ENCODE peak calls at places on chromosomes 2 and 18, in ten cellular contexts. J is A673, C is mammary epithelial cell, O is psoas muscle, L is HFF-Myc, E is left lung, Y is uterus, W is cardiac muscle cell, G is neural progenitor cell, D is Panc1. T is an unnamed sample.

GRCh38 chr2:238636269-238637073 is 209.7 kb downstream of the ASB1 start:
- DNase-seq in J (peak; percentile 18), C (no peak), O (no peak), L (peak; percentile 83), E (no peak), Y (no peak), W (no peak), G (no peak), D (no peak), T (no peak)

GRCh38 chr2:26840937-26841610 is 6.9 kb upstream of the DPYSL5 start:
- DNase-seq in J (peak; percentile 42), C (peak; percentile 16), O (no peak), L (no peak), E (no peak), Y (no peak), W (no peak), G (no peak), D (no peak), T (no peak)

GRCh38 chr18:73150199-73150598 is 282.4 kb upstream of the NETO1 start:
- DNase-seq in J (no peak), C (no peak), O (no peak), L (no peak), E (no peak), Y (no peak), W (no peak), G (peak; percentile 18), D (no peak), T (no peak)

GRCh38 chr2:180705122-180705521 is 275.3 kb upstream of the UBE2E3 start:
- DNase-seq in J (no peak), C (peak; percentile 21), O (no peak), L (no peak), E (no peak), Y (no peak), W (peak; percentile 31), G (no peak), D (no peak), T (no peak)

GRCh38 chr2:12005886-12006681 is 259.7 kb downstream of the LPIN1 start:
- DNase-seq in J (peak; percentile 75), C (peak; percentile 70), O (no peak), L (no peak), E (peak; percentile 46), Y (no peak), W (peak; percentile 56), G (peak; percentile 19), D (no peak), T (no peak)

GRCh38 chr2:237549216-237550056 is 16.9 kb upstream of the PRLH start:
- DNase-seq in J (no peak), C (no peak), O (no peak), L (no peak), E (no peak), Y (no peak), W (no peak), G (no peak), D (no peak), T (no peak)

GRCh38 chr2:23662941-23663729 is 263.8 kb downstream of the ATAD2B start:
- DNase-seq in J (peak; percentile 28), C (no peak), O (peak; percentile 70), L (no peak), E (no peak), Y (peak; percentile 50), W (peak; percentile 13), G (no peak), D (no peak), T (peak; percentile 58)

GRCh38 chr2:28956415-28956826 is 24.7 kb upstream of the TOGARAM2 start:
- DNase-seq in J (peak; percentile 47), C (no peak), O (no peak), L (no peak), E (no peak), Y (no peak), W (peak; percentile 53), G (peak; percentile 76), D (no peak), T (no peak)

GRCh38 chr2:168848220-168848619 is 42.0 kb downstream of the SPC25 start:
- DNase-seq in J (peak; percentile 77), C (no peak), O (peak; percentile 60), L (no peak), E (no peak), Y (no peak), W (no peak), G (peak; percentile 9), D (no peak), T (no peak)

GRCh38 chr2:203934711-203935438 is 1.7 kb upstream of the ICOS start:
- DNase-seq in J (no peak), C (no peak), O (no peak), L (no peak), E (no peak), Y (no peak), W (no peak), G (no peak), D (no peak), T (no peak)

GRCh38 chr2:233469261-233470006 is 97.1 kb downstream of the USP40 start:
- DNase-seq in J (no peak), C (no peak), O (peak; percentile 81), L (no peak), E (peak; percentile 25), Y (no peak), W (no peak), G (no peak), D (no peak), T (peak; percentile 81)

GRCh38 chr2:65175894-65176527 is 46.1 kb upstream of the RAB1A start:
- DNase-seq in J (no peak), C (no peak), O (no peak), L (no peak), E (no peak), Y (no peak), W (no peak), G (no peak), D (no peak), T (no peak)

GRCh38 chr2:158745067-158745865 is 49.9 kb upstream of the DAPL1 start:
- DNase-seq in J (peak; percentile 68), C (peak; percentile 51), O (no peak), L (no peak), E (no peak), Y (peak; percentile 35), W (peak; percentile 78), G (peak; percentile 83), D (no peak), T (peak; percentile 42)

GRCh38 chr18:24868760-24869237 is 408.4 kb downstream of the HRH4 start:
- DNase-seq in J (no peak), C (peak; percentile 57), O (no peak), L (no peak), E (no peak), Y (no peak), W (no peak), G (no peak), D (peak; percentile 62), T (no peak)

GRCh38 chr2:73982140-73982617 is 2.5 kb upstream of the TET3 start:
- DNase-seq in J (no peak), C (peak; percentile 64), O (peak; percentile 58), L (no peak), E (no peak), Y (no peak), W (no peak), G (no peak), D (no peak), T (peak; percentile 59)

GRCh38 chr2:174325932-174326879 is 8.5 kb upstream of the SP9 start:
- DNase-seq in J (no peak), C (no peak), O (peak; percentile 57), L (no peak), E (peak; percentile 54), Y (peak; percentile 20), W (peak; percentile 61), G (peak; percentile 67), D (no peak), T (no peak)

GRCh38 chr2:30763151-30763660 is 44.0 kb downstream of the CAPN13 start:
- DNase-seq in J (no peak), C (no peak), O (no peak), L (peak; percentile 15), E (no peak), Y (no peak), W (no peak), G (no peak), D (no peak), T (no peak)

GRCh38 chr2:191846787-191847620 is at the start of gene CAVIN2:
- DNase-seq in J (peak; percentile 57), C (peak; percentile 84), O (peak; percentile 64), L (peak; percentile 56), E (peak; percentile 78), Y (peak; percentile 48), W (peak; percentile 86), G (peak; percentile 7), D (no peak), T (peak; percentile 60)
- H3K4me3 ChIP-seq in J (no peak within 1 kb of the TSS), C (peak within 1 kb of the TSS; percentile 65), O (peak within 1 kb of the TSS; percentile 66), L (peak within 1 kb of the TSS; percentile 27), E (peak within 1 kb of the TSS; percentile 46), Y (peak within 1 kb of the TSS; percentile 48), W (no peak within 1 kb of the TSS), G (no peak within 1 kb of the TSS), D (no peak within 1 kb of the TSS), T (peak within 1 kb of the TSS; percentile 76)

GRCh38 chr18:76528477-76529432 is 33.7 kb upstream of the ZNF516 start:
- DNase-seq in J (peak; percentile 64), C (peak; percentile 28), O (no peak), L (peak; percentile 69), E (no peak), Y (peak; percentile 62), W (peak; percentile 75), G (peak; percentile 40), D (no peak), T (peak; percentile 45)
- H3K4me3 ChIP-seq in J (peak overlapping the region; percentile 37), C (peak overlapping the region; percentile 16), O (peak overlapping the region; percentile 61), L (peak overlapping the region; percentile 54), E (peak overlapping the region; percentile 31), Y (peak overlapping the region; percentile 51), W (peak overlapping the region; percentile 13), G (no peak overlapping the region), D (peak overlapping the region; percentile 31), T (no peak overlapping the region)

GRCh38 chr2:171841996-171842395 is 52.0 kb downstream of the SLC25A12 start:
- DNase-seq in J (no peak), C (no peak), O (no peak), L (no peak), E (no peak), Y (no peak), W (no peak), G (no peak), D (no peak), T (no peak)
- H3K4me3 ChIP-seq in J (no peak overlapping the region), C (no peak overlapping the region), O (no peak overlapping the region), L (no peak overlapping the region), E (no peak overlapping the region), Y (no peak overlapping the region), W (no peak overlapping the region), G (no peak overlapping the region), D (no peak overlapping the region), T (no peak overlapping the region)

GRCh38 chr2:9640403-9641104 is 9.8 kb upstream of the YWHAQ start:
- DNase-seq in J (no peak), C (no peak), O (no peak), L (no peak), E (no peak), Y (no peak), W (no peak), G (no peak), D (no peak), T (no peak)

GRCh38 chr2:9641641-9642040 is 10.8 kb upstream of the YWHAQ start:
- DNase-seq in J (no peak), C (no peak), O (no peak), L (no peak), E (no peak), Y (no peak), W (no peak), G (no peak), D (no peak), T (no peak)

GRCh38 chr2:9638532-9638931 is 7.7 kb upstream of the YWHAQ start:
- DNase-seq in J (no peak), C (peak; percentile 87), O (peak; percentile 90), L (peak; percentile 78), E (peak; percentile 77), Y (peak; percentile 85), W (peak; percentile 95), G (no peak), D (peak; percentile 80), T (peak; percentile 77)

GRCh38 chr2:9639000-9639602 is 8.3 kb upstream of the YWHAQ start:
- DNase-seq in J (no peak), C (no peak), O (no peak), L (no peak), E (no peak), Y (peak; percentile 33), W (peak; percentile 60), G (no peak), D (no peak), T (no peak)

GRCh38 chr2:9639740-9640337 is 9.0 kb upstream of the YWHAQ start:
- DNase-seq in J (no peak), C (no peak), O (no peak), L (no peak), E (no peak), Y (no peak), W (no peak), G (no peak), D (no peak), T (no peak)
- H3K4me3 ChIP-seq in J (no peak overlapping the region), C (no peak overlapping the region), O (no peak overlapping the region), L (no peak overlapping the region), E (no peak overlapping the region), Y (no peak overlapping the region), W (no peak overlapping the region), G (no peak overlapping the region), D (no peak overlapping the region), T (no peak overlapping the region)